ENCODE peak calls at places on chromosomes 1 and 21, in five cellular contexts. E is SK-N-SH, F is K562, O is HepG2, I is GM12878. C is an unnamed sample.

GRCh38 chr1:231937013-231937754 is 310.6 kb downstream of the DISC1 start:
- DNase-seq in F (peak), O (peak), E (peak), I (no peak), C (no peak)

GRCh38 chr1:208834346-208835081 is 590.3 kb upstream of the PLXNA2 start:
- DNase-seq in O (no peak), I (no peak), F (no peak), E (no peak), C (no peak)

GRCh38 chr1:89203166-89203565 is 4.4 kb upstream of the GBP4 start:
- DNase-seq in E (no peak), I (no peak), F (no peak), O (no peak), C (no peak)

GRCh38 chr1:67792756-67793475 is 40.4 kb downstream of the GNG12 start:
- DNase-seq in I (no peak), E (no peak), O (no peak), F (no peak), C (no peak)

GRCh38 chr1:9198538-9199361 is 35.8 kb upstream of the H6PD start:
- DNase-seq in O (no peak), E (peak), F (no peak), I (no peak), C (no peak)

GRCh38 chr1:100631015-100631521 is 88.5 kb upstream of the VCAM1 start:
- DNase-seq in E (no peak), F (no peak), I (no peak), O (no peak), C (peak)

GRCh38 chr1:5402618-5403017 is 589.6 kb downstream of the NPHP4 start:
- DNase-seq in F (no peak), O (no peak), I (no peak), E (no peak), C (no peak)

GRCh38 chr1:161196521-161197451 is 2.1 kb downstream of the ADAMTS4 start:
- DNase-seq in I (no peak), O (no peak), F (no peak), E (peak), C (no peak)

GRCh38 chr1:247291161-247291560 is 35.3 kb downstream of the VN1R5 start:
- DNase-seq in F (no peak), O (no peak), E (no peak), I (no peak), C (no peak)

GRCh38 chr1:13590486-13590885 is 6.9 kb downstream of the PDPN start:
- DNase-seq in F (no peak), E (no peak), I (no peak), O (no peak), C (no peak)

GRCh38 chr1:38570576-38570975 is 289.0 kb downstream of the RRAGC start:
- DNase-seq in F (no peak), O (no peak), E (no peak), I (no peak), C (no peak)

GRCh38 chr1:26015358-26015757 is 6.2 kb upstream of the EXTL1 start:
- DNase-seq in F (no peak), I (no peak), E (no peak), O (peak), C (peak)

GRCh38 chr1:18668750-18669404 is 38.2 kb downstream of the PAX7 start:
- DNase-seq in I (no peak), O (no peak), E (no peak), F (no peak), C (no peak)

GRCh38 chr1:55378582-55378981 is 163.4 kb upstream of the USP24 start:
- DNase-seq in E (no peak), F (peak), I (no peak), O (peak), C (peak)

GRCh38 chr1:180926164-180926981 is 13.7 kb downstream of the KIAA1614 start:
- DNase-seq in E (peak), I (no peak), O (no peak), F (peak), C (peak)

GRCh38 chr1:200642481-200642880 is 21.9 kb upstream of the KIF14 start:
- DNase-seq in O (no peak), I (no peak), E (no peak), F (peak), C (peak)

GRCh38 chr21:39149882-39150281 is 33.4 kb downstream of the PSMG1 start:
- DNase-seq in I (no peak), E (no peak), O (no peak), F (no peak), C (no peak)

GRCh38 chr1:204623365-204623893 is 62.1 kb downstream of the LRRN2 start:
- DNase-seq in F (peak), O (peak), E (peak), I (no peak), C (no peak)

DNA sequence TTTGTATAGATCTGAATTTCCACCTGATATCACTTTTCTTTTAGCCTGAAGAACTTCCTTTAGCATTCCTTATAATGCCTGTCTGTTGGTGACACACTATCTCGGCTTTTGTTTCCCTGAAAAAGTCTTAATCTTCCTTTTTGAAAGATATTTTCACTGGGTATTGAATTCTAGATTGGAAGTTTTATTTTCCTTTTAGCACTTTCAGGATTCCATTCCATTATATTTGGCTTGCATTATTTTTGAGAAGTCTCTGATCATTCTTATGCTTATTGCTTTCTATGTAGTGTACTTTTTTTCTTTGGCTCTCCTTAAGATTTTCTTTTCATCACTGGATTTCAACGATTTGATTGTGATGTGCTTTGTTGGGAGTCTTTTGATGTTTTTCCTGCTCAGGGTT is 510.7 kb downstream of the RWDD3 start:
- DNase-seq in O (no peak), I (no peak), E (no peak), F (no peak), C (no peak)
- TF ChIP-seq GABPA in O (no peak), I (no peak), E (no peak), F (no peak), C (no peak)

DNA sequence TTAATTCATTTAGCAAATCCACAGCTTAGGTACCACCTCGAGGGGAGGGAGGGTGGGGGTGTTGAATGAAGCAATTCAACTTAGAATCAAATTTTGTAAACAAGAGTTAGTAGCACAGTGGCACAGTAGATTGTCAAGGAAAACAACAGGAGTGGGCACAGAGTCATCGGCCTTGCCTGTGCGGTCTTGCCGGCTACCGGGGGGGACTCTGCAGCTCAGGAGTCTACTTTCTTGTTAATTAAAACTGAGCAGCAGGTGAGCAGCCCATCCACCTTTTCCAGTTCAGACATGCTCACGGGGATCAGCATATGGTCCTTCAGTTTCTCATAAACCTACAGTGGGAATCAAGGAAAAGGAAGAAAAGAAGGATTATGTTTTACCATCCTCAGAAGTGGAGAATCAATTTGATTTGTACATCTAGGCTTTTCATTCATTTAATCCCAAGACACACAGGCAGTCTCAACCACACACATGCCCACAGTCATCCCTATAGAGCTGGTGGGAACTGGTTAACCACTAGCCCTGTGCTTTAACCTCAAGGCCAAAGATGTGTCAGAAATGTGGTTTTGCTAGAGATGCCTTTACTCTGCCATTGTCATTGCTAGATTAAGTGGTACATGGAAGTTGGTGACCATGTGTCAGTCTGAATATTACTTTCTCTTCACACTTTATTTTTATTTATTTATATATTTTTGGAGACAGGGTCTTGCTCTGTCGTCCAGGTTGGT is 45.0 kb upstream of the BCL10 start:
- DNase-seq in F (no peak), E (no peak), I (no peak), O (no peak), C (no peak)
- TF ChIP-seq GABPA in F (no peak), E (no peak), I (no peak), O (no peak), C (no peak)

GRCh38 chr21:26679299-26679698 is 106.2 kb upstream of the CYYR1 start:
- DNase-seq in I (no peak), O (no peak), E (no peak), F (no peak), C (no peak)
- TF ChIP-seq GABPA in I (no peak), O (no peak), E (no peak), F (no peak), C (no peak)

GRCh38 chr1:76949503-76949902 is 82.2 kb downstream of the ST6GALNAC5 start:
- DNase-seq in I (no peak), O (no peak), E (no peak), F (no peak), C (no peak)
- TF ChIP-seq GABPA in I (no peak), O (no peak), E (no peak), F (no peak), C (no peak)

DNA sequence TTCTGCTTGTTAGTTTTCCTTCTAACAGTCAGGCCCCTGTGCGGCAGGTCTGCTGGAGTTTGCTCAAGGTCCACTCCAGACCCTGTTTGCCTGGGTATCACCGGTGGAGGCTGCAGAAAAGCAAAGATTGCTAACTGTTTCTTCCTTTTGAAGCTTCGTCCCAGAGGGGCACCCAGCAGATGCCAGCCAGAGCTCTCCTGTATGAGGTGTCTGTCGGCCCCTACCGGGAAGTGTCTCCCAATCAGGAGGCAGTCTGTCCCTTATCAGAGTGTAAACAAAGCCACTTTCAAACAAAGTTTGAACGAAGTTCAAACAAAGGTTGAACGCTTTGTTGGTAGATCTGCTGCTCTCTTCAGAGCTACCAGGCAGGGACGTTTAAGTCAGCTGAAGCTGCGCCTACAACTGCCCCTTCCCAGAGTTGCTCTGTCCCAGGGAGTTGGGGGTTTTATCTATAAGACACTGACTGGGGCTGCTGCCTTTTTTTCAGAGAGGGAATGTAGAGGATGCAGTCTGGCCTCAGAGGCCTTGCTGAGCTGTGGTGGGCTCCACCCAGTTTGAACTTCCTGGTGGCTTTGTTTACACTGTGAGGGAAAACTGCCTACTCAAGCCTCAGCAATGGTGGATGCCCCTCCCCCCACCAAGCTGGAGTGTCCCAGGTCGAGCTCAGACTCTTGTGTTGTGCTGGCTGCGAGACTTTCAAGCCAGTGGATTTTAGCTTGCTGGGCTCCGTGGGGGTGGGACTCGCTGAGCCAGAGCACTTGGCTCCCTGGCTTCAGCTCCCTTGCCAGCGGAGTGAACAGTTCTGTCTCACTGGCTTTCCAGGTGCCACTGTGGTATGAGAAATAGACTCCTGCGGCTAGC is 401.8 kb downstream of the SRGAP2C start:
- DNase-seq in O (peak), I (no peak), F (peak), E (no peak), C (no peak)
- TF ChIP-seq GABPA in O (no peak), I (no peak), F (no peak), E (no peak), C (no peak)

GRCh38 chr1:85934531-85934930 is 222.0 kb downstream of the COL24A1 start:
- DNase-seq in O (no peak), E (no peak), I (no peak), F (no peak), C (no peak)
- TF ChIP-seq GABPA in O (no peak), E (no peak), I (no peak), F (no peak), C (no peak)

GRCh38 chr1:225694151-225694603 is 41.3 kb upstream of the ENAH start:
- DNase-seq in F (no peak), I (no peak), E (peak), O (peak), C (no peak)

GRCh38 chr1:225692517-225692879 is 39.6 kb upstream of the ENAH start:
- DNase-seq in E (no peak), O (no peak), I (no peak), F (no peak), C (no peak)

GRCh38 chr1:225693085-225693698 is 40.3 kb upstream of the ENAH start:
- DNase-seq in F (no peak), O (no peak), E (no peak), I (no peak), C (no peak)

GRCh38 chr1:225697437-225697836 is 44.5 kb upstream of the ENAH start:
- DNase-seq in O (no peak), F (no peak), I (no peak), E (no peak), C (no peak)

DNA sequence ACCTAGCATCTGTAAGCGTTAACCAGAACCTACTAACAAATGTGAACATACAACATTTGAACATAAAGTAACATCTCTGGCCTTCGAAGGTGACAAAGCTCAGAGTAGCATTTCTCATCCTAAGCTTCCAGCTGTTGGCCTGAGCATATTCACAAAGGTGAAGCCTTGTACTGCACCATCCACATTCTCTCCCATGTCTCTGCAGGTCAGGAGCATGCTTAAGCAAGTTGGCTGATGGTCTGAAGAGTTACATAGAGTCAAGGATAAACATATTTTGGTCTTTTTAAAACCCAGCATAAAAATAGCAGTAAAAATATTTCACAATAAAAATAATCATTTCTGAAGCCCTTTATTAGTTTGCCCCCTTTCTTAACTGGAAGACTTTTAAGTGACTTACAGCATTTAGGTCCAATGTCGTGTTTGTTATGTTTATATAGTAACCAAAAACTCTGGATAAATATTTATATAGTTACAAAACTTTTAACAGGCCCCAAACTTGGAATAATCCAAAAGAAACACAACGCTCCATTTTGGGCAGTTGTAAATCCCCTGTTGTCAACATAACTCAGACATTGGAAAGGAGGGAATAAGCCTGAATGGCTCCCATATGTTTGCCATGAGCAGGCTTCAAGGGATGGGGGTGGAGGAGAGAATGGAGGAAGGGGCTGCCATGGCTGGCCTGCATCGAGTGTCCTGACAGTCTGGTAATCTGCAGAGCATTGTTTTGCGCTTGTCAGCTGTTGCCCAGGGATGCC is 42.8 kb upstream of the ENAH start:
- DNase-seq in I (no peak), E (peak), F (no peak), O (peak), C (no peak)
- TF ChIP-seq GABPA in I (no peak), E (no peak), F (no peak), O (no peak), C (no peak)

DNA sequence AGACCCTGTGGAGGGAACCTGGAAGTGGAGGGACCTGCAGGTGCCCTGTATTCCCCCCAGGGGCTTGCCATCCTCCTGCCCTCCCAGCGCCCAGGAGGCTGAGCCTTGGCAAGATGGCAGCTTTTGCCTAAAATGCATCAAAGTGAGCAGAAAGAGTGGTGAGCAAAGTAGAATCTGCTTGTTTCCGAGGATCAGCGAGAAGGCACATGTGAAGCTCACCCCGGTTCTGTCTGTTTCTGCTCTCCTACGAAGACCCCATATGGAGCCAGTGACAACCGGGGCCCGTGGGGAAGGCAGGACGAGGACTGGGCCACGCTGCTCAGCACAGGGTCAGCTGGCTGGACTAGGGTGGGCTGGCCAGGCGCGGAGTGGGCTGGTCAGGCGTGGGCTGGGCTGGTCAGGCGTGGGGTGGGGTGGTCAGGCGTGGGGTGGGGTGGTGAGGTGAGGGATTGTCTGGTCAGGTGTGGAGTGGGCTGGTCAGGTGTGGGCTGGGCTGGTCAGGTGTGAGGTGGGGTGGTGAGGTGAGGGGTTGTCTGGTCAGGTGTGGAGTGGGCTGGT is 5.2 kb upstream of the FNDC10 start:
- DNase-seq in O (no peak), F (no peak), I (no peak), E (no peak), C (no peak)
- TF ChIP-seq GABPA in O (no peak), F (no peak), I (no peak), E (no peak), C (no peak)

GRCh38 chr1:58466618-58467241 is 79.8 kb downstream of the OMA1 start:
- DNase-seq in O (no peak), I (no peak), E (no peak), F (no peak), C (no peak)
- TF ChIP-seq GABPA in O (no peak), I (no peak), E (no peak), F (no peak), C (no peak)

DNA sequence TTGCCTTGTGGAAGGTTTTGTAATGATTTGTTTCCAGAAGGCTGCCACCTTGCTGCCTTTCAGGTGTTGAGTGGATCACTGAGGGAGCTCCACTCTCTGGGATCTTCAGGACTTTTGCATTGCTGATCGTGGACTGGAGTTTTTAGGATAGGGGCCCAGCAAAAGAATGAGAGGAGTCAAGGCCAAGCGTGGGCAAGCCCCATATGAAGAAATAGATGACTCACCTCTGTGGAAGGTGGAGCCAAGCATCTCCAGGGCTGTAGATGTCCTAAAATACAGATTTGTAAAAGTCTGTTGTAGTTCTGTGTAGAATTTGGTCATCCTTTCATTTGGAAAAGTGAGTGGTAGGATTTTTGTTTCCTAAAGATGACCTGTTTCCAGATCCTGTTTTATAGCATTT is 67.0 kb downstream of the ST3GAL3 start:
- DNase-seq in I (no peak), F (peak), E (no peak), O (no peak), C (peak)
- TF ChIP-seq GABPA in I (no peak), F (no peak), E (no peak), O (no peak), C (no peak)